ENCODE peak calls at places on chromosomes 7 and 10, in seven cellular contexts. S is H9, H is H1, B is neuronal stem cell, L is mesenchymal stem cell, Z is mesendoderm, M is trophoblast cell. F is an unnamed sample.

GRCh38 chr10:124559372-124560132 is 97.9 kb downstream of the LHPP start:
- DNase-seq in Z (no peak), S (no peak), H (no peak), L (no peak), B (no peak), M (no peak), F (no peak)

GRCh38 chr10:92822060-92822634 is 26.2 kb upstream of the EXOC6 start:
- DNase-seq in H (no peak), S (no peak), Z (no peak), B (no peak), M (no peak), L (peak), F (peak)

GRCh38 chr7:46282155-46282554 is 361.1 kb upstream of the IGFBP3 start:
- DNase-seq in H (peak), L (no peak), S (no peak), Z (peak), M (no peak), B (peak), F (no peak)

GRCh38 chr10:83533290-83533689 is 606.0 kb upstream of the GHITM start:
- DNase-seq in B (no peak), L (no peak), M (no peak), S (no peak), H (no peak), Z (no peak), F (no peak)

GRCh38 chr7:51700593-51701215 is 384.1 kb upstream of the COBL start:
- DNase-seq in Z (no peak), H (no peak), B (no peak), S (no peak), M (no peak), L (no peak), F (no peak)

GRCh38 chr7:135407884-135408283 is 102.0 kb downstream of the CNOT4 start:
- DNase-seq in S (no peak), B (no peak), H (no peak), L (no peak), Z (no peak), M (no peak), F (no peak)

GRCh38 chr7:105963038-105963667 is at the start of gene CDHR3:
- DNase-seq in L (peak), M (no peak), B (no peak), Z (peak), H (no peak), S (peak), F (no peak)

GRCh38 chr7:149494738-149495368 is 2.8 kb downstream of the ZNF746 start:
- DNase-seq in L (peak), B (no peak), Z (no peak), M (peak), H (no peak), S (no peak), F (peak)

GRCh38 chr7:19772323-19772722 is 1.1 kb downstream of the TMEM196 start:
- DNase-seq in S (peak), Z (no peak), B (peak), M (no peak), H (no peak), L (no peak), F (no peak)

GRCh38 chr10:101005869-101006567 is 6.4 kb downstream of the LZTS2 start:
- DNase-seq in M (no peak), H (no peak), B (no peak), L (no peak), S (no peak), Z (no peak), F (no peak)

GRCh38 chr10:69721690-69722310 is 79.9 kb upstream of the COL13A1 start:
- DNase-seq in B (no peak), L (peak), M (no peak), S (no peak), Z (peak), H (no peak), F (peak)

GRCh38 chr10:22816298-22816653 is 101.9 kb upstream of the PIP4K2A start:
- DNase-seq in Z (no peak), S (no peak), L (peak), M (peak), H (no peak), B (no peak), F (peak)

GRCh38 chr10:129761573-129761972 is 202.5 kb downstream of the EBF3 start:
- DNase-seq in L (no peak), S (peak), B (no peak), M (no peak), Z (no peak), H (no peak), F (no peak)

GRCh38 chr10:99975942-99976809 is 33.6 kb downstream of the DNMBP start:
- DNase-seq in L (peak), S (no peak), H (no peak), Z (no peak), B (no peak), M (no peak), F (peak)

GRCh38 chr7:65946895-65947294 is 35.1 kb downstream of the GUSB start:
- DNase-seq in Z (no peak), B (no peak), L (peak), S (no peak), M (peak), H (no peak), F (peak)

GRCh38 chr10:77837248-77837924 is 89.2 kb downstream of the DLG5 start:
- DNase-seq in S (peak), H (no peak), M (no peak), L (peak), Z (peak), B (peak), F (peak)

DNA sequence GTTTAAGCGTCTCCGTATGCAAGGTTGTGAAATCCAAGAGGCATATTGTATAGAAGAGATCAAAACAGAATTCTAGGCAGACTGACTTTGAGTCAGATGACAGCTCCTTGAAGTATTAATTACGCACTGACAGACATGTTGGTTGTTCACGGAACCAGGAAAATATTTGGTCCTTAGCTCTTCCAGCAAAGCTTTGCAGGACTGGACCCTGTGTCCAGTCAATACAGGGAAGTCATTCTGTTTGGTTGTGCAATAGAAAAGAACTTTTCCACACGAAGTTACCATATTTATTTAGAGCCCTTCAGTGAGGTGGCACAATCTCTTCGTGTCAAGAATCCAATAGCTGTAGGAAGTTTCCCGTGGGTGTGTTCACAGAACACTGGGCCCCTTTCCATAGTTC is 205.3 kb downstream of the ARHGAP21 start:
- DNase-seq in Z (no peak), M (no peak), L (peak), S (no peak), B (no peak), H (no peak), F (no peak)
- H3K23ac ChIP-seq in Z (no peak), M (no peak), L (no peak), S (no peak), B (no peak), H (no peak), F (no peak)

DNA sequence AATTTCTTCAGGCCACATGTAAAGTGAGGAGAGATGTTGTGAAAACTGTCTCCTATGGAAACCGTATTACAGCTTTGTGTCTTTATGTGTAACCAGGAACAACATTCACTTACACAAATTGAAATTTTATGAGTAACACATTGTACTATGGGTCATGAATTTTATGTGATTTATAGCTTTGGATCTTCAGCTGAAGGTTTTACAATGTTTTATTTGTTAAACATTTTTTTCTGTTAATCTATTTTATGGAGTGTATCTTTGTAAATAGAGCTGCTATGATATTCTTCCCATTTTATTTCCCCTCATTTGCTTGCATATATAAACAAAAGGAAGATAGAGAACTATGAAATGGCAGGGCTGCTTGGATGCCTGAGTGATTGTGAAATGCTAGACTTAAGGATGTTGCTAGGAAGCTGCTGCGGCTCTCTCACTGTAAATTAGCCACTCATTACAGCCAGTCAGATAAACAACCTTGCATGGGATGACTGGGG is 104.5 kb upstream of the PCLO start:
- DNase-seq in Z (peak), H (no peak), L (peak), S (no peak), M (no peak), B (no peak), F (no peak)
- H3K23ac ChIP-seq in Z (no peak), H (no peak), L (no peak), S (no peak), M (no peak), B (no peak), F (no peak)

GRCh38 chr7:137169282-137169698 is 174.2 kb downstream of the PTN start:
- DNase-seq in L (peak), S (peak), H (peak), Z (peak), M (peak), B (peak), F (peak)
- H3K23ac ChIP-seq in L (no peak), S (no peak), H (no peak), Z (no peak), M (no peak), B (no peak), F (no peak)

GRCh38 chr10:15426115-15426514 is 55.0 kb upstream of the FAM171A1 start:
- DNase-seq in H (no peak), B (no peak), S (no peak), M (no peak), L (no peak), Z (no peak), F (no peak)
- H3K23ac ChIP-seq in H (no peak), B (no peak), S (no peak), M (no peak), L (no peak), Z (no peak), F (no peak)

GRCh38 chr10:120927352-120927751 is 76.2 kb downstream of the WDR11 start:
- DNase-seq in L (no peak), S (no peak), H (no peak), Z (no peak), M (no peak), B (no peak), F (no peak)
- H3K23ac ChIP-seq in L (no peak), S (no peak), H (no peak), Z (no peak), M (no peak), B (no peak), F (no peak)

GRCh38 chr10:61907011-61907410 is 5.5 kb downstream of the ARID5B start:
- DNase-seq in L (no peak), Z (no peak), M (peak), S (no peak), B (no peak), H (no peak), F (no peak)

GRCh38 chr10:61905446-61905725 is 3.9 kb downstream of the ARID5B start:
- DNase-seq in H (no peak), B (no peak), M (no peak), L (no peak), S (no peak), Z (no peak), F (no peak)

GRCh38 chr10:61905837-61906236 is 4.3 kb downstream of the ARID5B start:
- DNase-seq in S (no peak), H (no peak), Z (no peak), B (no peak), L (no peak), M (no peak), F (no peak)

GRCh38 chr10:61906502-61906901 is 5.0 kb downstream of the ARID5B start:
- DNase-seq in S (no peak), B (no peak), H (no peak), M (no peak), L (no peak), Z (no peak), F (no peak)

DNA sequence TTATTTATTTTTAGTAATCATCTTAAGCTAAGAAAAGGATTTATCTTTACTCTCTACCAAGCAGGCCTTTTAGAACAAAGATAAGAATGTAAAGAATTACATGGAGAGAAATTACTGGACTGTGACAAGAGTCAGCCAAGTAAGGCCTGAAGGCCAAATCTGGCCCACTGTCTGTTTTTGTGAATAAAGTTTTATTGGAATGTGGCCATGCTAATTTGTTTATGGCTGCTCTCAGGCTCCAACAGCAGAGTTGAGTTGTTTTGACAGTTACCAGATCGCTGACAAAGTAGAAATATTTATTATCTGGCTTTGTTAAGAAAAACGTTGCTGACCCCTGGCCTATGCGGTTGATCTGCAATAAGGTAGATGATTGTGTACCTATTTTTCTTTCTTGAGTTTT is 6.1 kb downstream of the ARID5B start:
- DNase-seq in S (no peak), H (no peak), Z (no peak), B (no peak), M (no peak), L (no peak), F (no peak)
- H3K23ac ChIP-seq in S (no peak), H (no peak), Z (no peak), B (no peak), M (no peak), L (no peak), F (no peak)

F was measured in IMR-90.